ENCODE peak calls at places on chromosomes 6 and 20, in nine cellular contexts. L is choroid plexus epithelial cell, O is A172, Y is immature natural killer cell, X is NCI-H1092, Z is neural crest cell, H is right cardiac atrium, B is lower leg skin, N is endothelial cell. A is an unnamed sample.

GRCh38 chr20:47464380-47465101 is 37.1 kb upstream of the NCOA3 start:
- DNase-seq in H (peak), X (no peak), Z (no peak), B (peak), O (peak), N (no peak), L (peak), Y (no peak), A (no peak)

GRCh38 chr6:2733324-2733723 is 17.4 kb downstream of the MYLK4 start:
- DNase-seq in H (peak), Z (no peak), X (no peak), B (peak), N (no peak), Y (peak), O (no peak), L (peak), A (no peak)

GRCh38 chr20:49701313-49701731 is 12.4 kb downstream of the B4GALT5 start:
- DNase-seq in Y (peak), B (no peak), Z (no peak), N (no peak), L (no peak), O (peak), H (no peak), X (no peak), A (no peak)

GRCh38 chr6:150775804-150776203 is 89.7 kb upstream of the MTHFD1L start:
- DNase-seq in H (no peak), L (no peak), N (peak), Z (no peak), B (no peak), O (peak), X (no peak), Y (no peak), A (no peak)

GRCh38 chr20:63177134-63177784 is 38.7 kb downstream of the YTHDF1 start:
- DNase-seq in X (no peak), Z (peak), H (no peak), L (no peak), Y (no peak), N (no peak), B (no peak), O (no peak), A (no peak)

GRCh38 chr6:154933181-154933827 is 61.8 kb upstream of the TIAM2 start:
- DNase-seq in X (no peak), H (no peak), N (no peak), L (peak), B (no peak), O (no peak), Z (no peak), Y (no peak), A (no peak)

GRCh38 chr6:11527274-11527870 is 10.2 kb upstream of the TMEM170B start:
- DNase-seq in L (no peak), Z (no peak), Y (no peak), B (no peak), H (no peak), N (no peak), X (no peak), O (no peak), A (no peak)

GRCh38 chr6:140256213-140256612 is 881.8 kb upstream of the CITED2 start:
- DNase-seq in O (peak), Z (no peak), H (no peak), L (peak), X (no peak), B (no peak), Y (no peak), N (no peak), A (no peak)

GRCh38 chr6:160227038-160227768 is 31.4 kb downstream of the SLC22A2 start:
- DNase-seq in N (no peak), L (no peak), X (no peak), H (no peak), Y (no peak), O (no peak), B (no peak), Z (no peak), A (no peak)

GRCh38 chr6:39912446-39912845 is 21.8 kb downstream of the MOCS1 start:
- DNase-seq in Y (no peak), X (no peak), B (no peak), O (no peak), Z (no peak), H (no peak), L (no peak), N (no peak), A (no peak)